ENCODE peak calls at places on chromosome 19, in eight cellular contexts. X is fibroblast of lung, U is IMR-90, I is thoracic aorta, R is BE2C, O is mammary epithelial cell, S is heart left ventricle, T is A549. K is an unnamed sample.

GRCh38 chr19:34118879-34119748 is 53.2 kb upstream of the LSM14A start:
- DNase-seq in S (no peak), T (no peak), U (no peak), X (no peak), O (no peak), R (no peak), I (no peak), K (no peak)

GRCh38 chr19:29971648-29972047 is 29.6 kb downstream of the URI1 start:
- DNase-seq in X (no peak), U (peak; percentile 22), O (no peak), S (no peak), I (no peak), R (no peak), T (no peak), K (no peak)

GRCh38 chr19:37537391-37537947 is 30.7 kb downstream of the ZNF793 start:
- DNase-seq in S (no peak), U (no peak), I (no peak), X (peak; percentile 21), T (no peak), R (no peak), O (peak; percentile 3), K (no peak)

GRCh38 chr19:5041168-5042038 is 72.5 kb downstream of the KDM4B start:
- DNase-seq in I (no peak), X (no peak), O (no peak), R (no peak), U (no peak), S (no peak), T (no peak), K (peak; percentile 43)

GRCh38 chr19:37986048-37986750 is 79.2 kb downstream of the SIPA1L3 start:
- DNase-seq in X (no peak), O (no peak), I (no peak), T (no peak), U (no peak), R (no peak), S (no peak), K (no peak)

GRCh38 chr19:11142528-11143171 is 12.9 kb downstream of the SPC24 start:
- DNase-seq in U (peak; percentile 95), S (peak; percentile 95), I (peak; percentile 82), T (peak; percentile 66), O (peak; percentile 88), X (peak; percentile 96), R (peak; percentile 87), K (peak; percentile 93)

GRCh38 chr19:38478273-38478971 is 44.9 kb downstream of the RYR1 start:
- DNase-seq in I (no peak), T (peak; percentile 90), O (no peak), R (peak; percentile 65), X (no peak), S (no peak), U (no peak), K (no peak)

GRCh38 chr19:29923653-29924052 is 18.4 kb upstream of the URI1 start:
- DNase-seq in U (no peak), O (no peak), S (no peak), I (no peak), T (no peak), X (no peak), R (no peak), K (no peak)

GRCh38 chr19:35731779-35732405 is 10.4 kb downstream of the IGFLR1 start:
- DNase-seq in X (no peak), R (no peak), U (no peak), T (no peak), S (no peak), I (no peak), O (no peak), K (no peak)

GRCh38 chr19:13208964-13209796 is 59.0 kb downstream of the IER2 start:
- DNase-seq in S (peak; percentile 29), R (no peak), U (no peak), O (no peak), T (no peak), I (no peak), X (no peak), K (no peak)

GRCh38 chr19:5048091-5048726 is 79.3 kb downstream of the KDM4B start:
- DNase-seq in O (peak; percentile 78), S (peak; percentile 77), I (peak; percentile 37), U (peak; percentile 67), R (peak; percentile 82), T (peak; percentile 70), X (peak; percentile 72), K (peak; percentile 81)

GRCh38 chr19:51094696-51095279 is 12.1 kb upstream of the KLK14 start:
- DNase-seq in S (no peak), I (no peak), X (no peak), R (peak; percentile 63), U (no peak), T (peak; percentile 62), O (no peak), K (no peak)

GRCh38 chr19:4933528-4933927 is 24.2 kb downstream of the UHRF1 start:
- DNase-seq in R (no peak), U (no peak), X (peak; percentile 65), T (no peak), S (no peak), I (no peak), O (peak; percentile 54), K (no peak)

GRCh38 chr19:7748756-7749155 is 1.4 kb upstream of the CD209 start:
- DNase-seq in T (no peak), R (no peak), U (peak; percentile 7), S (no peak), X (no peak), I (no peak), O (peak; percentile 48), K (no peak)

GRCh38 chr19:33413868-33414666 is 40.6 kb downstream of the CEBPG start:
- DNase-seq in O (no peak), I (no peak), X (no peak), S (peak; percentile 9), T (no peak), R (no peak), U (no peak), K (no peak)

GRCh38 chr19:11125994-11126685 is 29.4 kb downstream of the SPC24 start:
- DNase-seq in X (peak; percentile 78), S (peak; percentile 87), R (peak; percentile 82), O (no peak), U (peak; percentile 64), I (peak; percentile 41), T (peak; percentile 38), K (peak; percentile 78)

GRCh38 chr19:47641891-47642485 is 33.1 kb downstream of the BICRA start:
- DNase-seq in S (no peak), O (peak; percentile 51), X (peak; percentile 44), R (no peak), I (no peak), U (no peak), T (no peak), K (no peak)

GRCh38 chr19:40683437-40683836 is 7.0 kb downstream of the NUMBL start:
- DNase-seq in U (no peak), X (no peak), O (no peak), I (no peak), T (no peak), S (no peak), R (no peak), K (no peak)

GRCh38 chr19:3125900-3126524 is 9.8 kb upstream of the GNA15 start:
- DNase-seq in I (no peak), O (peak; percentile 61), R (peak; percentile 62), S (peak; percentile 68), X (peak; percentile 14), T (peak; percentile 40), U (no peak), K (peak; percentile 63)

GRCh38 chr19:3132971-3133792 is 2.7 kb upstream of the GNA15 start:
- DNase-seq in U (peak; percentile 21), O (no peak), S (peak; percentile 70), R (no peak), I (no peak), X (no peak), T (no peak), K (peak; percentile 45)

GRCh38 chr19:3124630-3125029 is 11.2 kb upstream of the GNA15 start:
- DNase-seq in I (no peak), S (peak; percentile 18), T (no peak), X (no peak), O (no peak), R (no peak), U (no peak), K (no peak)

GRCh38 chr19:3131168-3131567 is 4.7 kb upstream of the GNA15 start:
- DNase-seq in R (no peak), S (peak; percentile 11), T (no peak), O (no peak), X (no peak), I (no peak), U (no peak), K (no peak)

GRCh38 chr19:3129112-3129511 is 6.7 kb upstream of the GNA15 start:
- DNase-seq in S (peak; percentile 9), O (peak; percentile 38), T (no peak), R (no peak), I (no peak), X (peak; percentile 79), U (peak; percentile 71), K (no peak)
- TF ChIP-seq CTCF in S (peak; percentile 52), O (peak; percentile 55), T (peak; percentile 66), R (peak; percentile 61), I (no peak), X (peak; percentile 36), U (peak; percentile 69), K (peak; percentile 41)

DNA sequence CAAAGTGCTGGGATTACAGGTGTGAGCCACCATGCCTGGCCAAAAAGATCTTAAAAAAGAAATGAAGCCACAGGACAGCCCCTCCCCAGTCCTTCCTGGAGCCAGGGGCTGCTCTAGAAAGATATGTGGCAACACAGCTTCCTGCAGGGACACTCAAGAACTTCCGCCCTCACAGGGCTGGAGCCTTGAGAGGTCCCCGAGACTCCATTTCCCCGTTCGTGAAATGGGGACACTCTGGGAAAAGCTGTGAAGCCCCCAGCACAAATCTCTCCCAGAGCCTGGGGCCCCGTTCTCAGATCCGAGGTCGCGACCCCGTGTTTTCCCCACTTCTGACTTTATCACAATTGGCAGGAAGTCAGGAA is 2.5 kb upstream of the GPX4 start:
- DNase-seq in S (peak; percentile 77), X (no peak), I (no peak), T (no peak), R (no peak), U (no peak), O (no peak), K (no peak)
- H3K4me1 ChIP-seq in S (peaks cover 72% of the 10 kb centered on the region), X (peaks cover 20% of the 10 kb centered on the region), I (peaks cover 44% of the 10 kb centered on the region), T (peaks cover 57% of the 10 kb centered on the region), R (no peaks in the 10 kb centered on the region), U (peaks cover 17% of the 10 kb centered on the region), O (peaks cover 48% of the 10 kb centered on the region), K (peaks cover 28% of the 10 kb centered on the region)

DNA sequence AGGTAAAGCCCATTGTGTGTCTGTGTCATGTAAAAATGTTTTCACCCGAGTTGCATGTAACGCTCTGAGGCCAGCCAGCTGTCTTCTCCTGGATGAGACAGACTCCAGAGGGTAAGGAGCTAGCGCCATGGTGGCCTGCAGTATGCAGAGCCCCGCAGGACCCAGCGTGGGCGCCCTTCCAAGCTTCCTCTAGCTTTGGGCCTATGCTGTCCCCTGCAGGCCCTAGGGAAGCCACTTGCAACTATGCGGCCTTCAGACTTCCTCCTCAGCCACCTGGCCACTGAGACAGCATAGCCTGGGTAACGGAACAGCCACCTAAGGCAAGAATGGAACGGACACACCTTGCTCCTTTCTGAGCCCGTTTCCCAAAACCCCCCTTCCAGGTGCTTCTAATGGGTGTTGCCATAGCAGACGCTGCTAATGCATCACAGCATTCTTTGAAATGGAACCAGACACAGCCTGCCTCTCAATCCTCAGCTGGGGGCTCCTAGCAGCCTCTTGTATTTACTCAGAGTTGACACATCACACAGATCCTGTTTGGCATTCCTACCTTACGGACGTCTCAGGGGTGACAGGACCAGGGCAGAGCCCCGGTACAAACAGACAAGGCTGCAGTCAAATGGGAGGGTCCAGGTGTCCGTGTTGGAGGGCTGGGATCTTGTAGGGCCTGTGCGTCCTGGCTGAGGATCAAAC is 6.2 kb downstream of the FAM32A start:
- DNase-seq in U (no peak), I (no peak), R (no peak), T (no peak), X (no peak), O (no peak), S (no peak), K (no peak)
- TF ChIP-seq CTCF in U (no peak), I (no peak), R (no peak), T (no peak), X (no peak), O (no peak), S (no peak), K (no peak)

GRCh38 chr19:56114051-56114694 is 6.9 kb downstream of the ZNF787 start:
- DNase-seq in S (no peak), R (no peak), U (no peak), I (no peak), T (no peak), O (no peak), X (no peak), K (no peak)
- H3K4me1 ChIP-seq in S (peaks cover 99% of the 10 kb centered on the region), R (peaks cover 2% of the 10 kb centered on the region), U (peaks cover 23% of the 10 kb centered on the region), I (peaks cover 22% of the 10 kb centered on the region), T (peaks cover 27% of the 10 kb centered on the region), O (peaks cover 13% of the 10 kb centered on the region), X (peaks cover 24% of the 10 kb centered on the region), K (peaks cover 87% of the 10 kb centered on the region)

K was measured in psoas muscle.